ENCODE peak calls at places on chromosomes 6 and 20, in five cellular contexts. One of them, this sample, is unnamed. For H3K27me3 and H3K4me1, the result is how much of the 10 kb centered on the place peaks cover.

GRCh38 chr6:130760006-130760405 is 67.2 kb upstream of the SMLR1 start:
- DNase-seq in esophagus muscularis mucosa: no peak
- DNase-seq in GM23248: peak
- DNase-seq in stomach: no peak
- DNase-seq in upper lobe of right lung: no peak
- DNase-seq in this sample: no peak

GRCh38 chr6:137820952-137821351 is 46.1 kb upstream of the TNFAIP3 start:
- DNase-seq in esophagus muscularis mucosa: no peak
- DNase-seq in GM23248: peak
- DNase-seq in stomach: no peak
- DNase-seq in upper lobe of right lung: no peak
- DNase-seq in this sample: no peak

GRCh38 chr20:31560900-31561598 is 44.0 kb upstream of the ID1 start:
- DNase-seq in esophagus muscularis mucosa: no peak
- DNase-seq in GM23248: peak
- DNase-seq in stomach: peak
- DNase-seq in upper lobe of right lung: no peak
- DNase-seq in this sample: no peak

GRCh38 chr20:32898721-32899120 is 40.0 kb downstream of the EFCAB8 start:
- DNase-seq in esophagus muscularis mucosa: no peak
- DNase-seq in GM23248: peak
- DNase-seq in stomach: no peak
- DNase-seq in upper lobe of right lung: no peak
- DNase-seq in this sample: no peak

GRCh38 chr20:31565699-31566331 is 39.3 kb upstream of the ID1 start:
- DNase-seq in esophagus muscularis mucosa: no peak
- DNase-seq in GM23248: no peak
- DNase-seq in stomach: no peak
- DNase-seq in upper lobe of right lung: no peak
- DNase-seq in this sample: no peak

GRCh38 chr6:72894091-72894490 is 272.2 kb downstream of the KCNQ5 start:
- DNase-seq in esophagus muscularis mucosa: no peak
- DNase-seq in GM23248: no peak
- DNase-seq in stomach: no peak
- DNase-seq in upper lobe of right lung: no peak
- DNase-seq in this sample: no peak

GRCh38 chr6:19803331-19804330 is 33.5 kb upstream of the ID4 start:
- DNase-seq in esophagus muscularis mucosa: no peak
- DNase-seq in GM23248: peak
- DNase-seq in stomach: no peak
- DNase-seq in upper lobe of right lung: no peak
- DNase-seq in this sample: no peak

GRCh38 chr6:28161410-28162079 is 19.9 kb downstream of the ZKSCAN8 start:
- DNase-seq in esophagus muscularis mucosa: peak
- DNase-seq in GM23248: peak
- DNase-seq in stomach: peak
- DNase-seq in upper lobe of right lung: peak
- DNase-seq in this sample: no peak

GRCh38 chr6:78259935-78260334 is 607.1 kb downstream of the MEI4 start:
- DNase-seq in esophagus muscularis mucosa: no peak
- DNase-seq in GM23248: no peak
- DNase-seq in stomach: no peak
- DNase-seq in upper lobe of right lung: no peak
- DNase-seq in this sample: no peak

GRCh38 chr20:10447028-10447427 is 11.9 kb downstream of the SLX4IP start:
- DNase-seq in esophagus muscularis mucosa: no peak
- DNase-seq in GM23248: peak
- DNase-seq in stomach: peak
- DNase-seq in upper lobe of right lung: no peak
- DNase-seq in this sample: no peak

GRCh38 chr20:33071198-33071597 is 8.2 kb upstream of the BPIFB4 start:
- DNase-seq in esophagus muscularis mucosa: no peak
- DNase-seq in GM23248: no peak
- DNase-seq in stomach: no peak
- DNase-seq in upper lobe of right lung: no peak
- DNase-seq in this sample: no peak

GRCh38 chr6:168774381-168774780 is 333.4 kb downstream of the SMOC2 start:
- DNase-seq in esophagus muscularis mucosa: no peak
- DNase-seq in GM23248: peak
- DNase-seq in stomach: no peak
- DNase-seq in upper lobe of right lung: no peak
- DNase-seq in this sample: no peak

GRCh38 chr6:15331629-15332241 is 85.9 kb downstream of the JARID2 start:
- DNase-seq in esophagus muscularis mucosa: no peak
- DNase-seq in GM23248: no peak
- DNase-seq in stomach: no peak
- DNase-seq in upper lobe of right lung: no peak
- DNase-seq in this sample: no peak

GRCh38 chr20:32798046-32798985 is 21.4 kb upstream of the MAPRE1 start:
- DNase-seq in esophagus muscularis mucosa: no peak
- DNase-seq in GM23248: no peak
- DNase-seq in stomach: no peak
- DNase-seq in upper lobe of right lung: no peak
- DNase-seq in this sample: no peak

GRCh38 chr6:96816182-96816888 is 20.9 kb downstream of the GPR63 start:
- DNase-seq in esophagus muscularis mucosa: no peak
- DNase-seq in GM23248: no peak
- DNase-seq in stomach: no peak
- DNase-seq in upper lobe of right lung: no peak
- DNase-seq in this sample: no peak

GRCh38 chr6:151493495-151494234 is at the start of gene CCDC170:
- DNase-seq in esophagus muscularis mucosa: no peak
- DNase-seq in GM23248: peak
- DNase-seq in stomach: peak
- DNase-seq in upper lobe of right lung: peak
- DNase-seq in this sample: no peak

GRCh38 chr6:76422814-76423213 is 350.4 kb upstream of the IMPG1 start:
- DNase-seq in esophagus muscularis mucosa: no peak
- DNase-seq in GM23248: no peak
- DNase-seq in stomach: no peak
- DNase-seq in upper lobe of right lung: no peak
- DNase-seq in this sample: no peak

GRCh38 chr6:51213806-51214205 is 395.1 kb downstream of the TFAP2B start:
- DNase-seq in esophagus muscularis mucosa: no peak
- DNase-seq in GM23248: no peak
- DNase-seq in stomach: no peak
- DNase-seq in upper lobe of right lung: peak
- DNase-seq in this sample: no peak

GRCh38 chr6:142326539-142326938 is 24.7 kb downstream of the ADGRG6 start:
- DNase-seq in esophagus muscularis mucosa: no peak
- DNase-seq in GM23248: no peak
- DNase-seq in stomach: no peak
- DNase-seq in upper lobe of right lung: no peak
- DNase-seq in this sample: no peak

GRCh38 chr6:117555262-117555849 is 47.0 kb downstream of the GOPC start:
- DNase-seq in esophagus muscularis mucosa: no peak
- DNase-seq in GM23248: peak
- DNase-seq in stomach: no peak
- DNase-seq in upper lobe of right lung: no peak
- DNase-seq in this sample: no peak

GRCh38 chr6:102387351-102388033 is 994.0 kb downstream of the GRIK2 start:
- DNase-seq in esophagus muscularis mucosa: no peak
- DNase-seq in GM23248: no peak
- DNase-seq in stomach: no peak
- DNase-seq in upper lobe of right lung: no peak
- DNase-seq in this sample: no peak

GRCh38 chr6:11374036-11375010 is 141.9 kb upstream of the NEDD9 start:
- DNase-seq in esophagus muscularis mucosa: no peak
- DNase-seq in GM23248: no peak
- DNase-seq in stomach: no peak
- DNase-seq in upper lobe of right lung: no peak
- DNase-seq in this sample: no peak

GRCh38 chr20:24403410-24403809 is 66.0 kb upstream of the SYNDIG1 start:
- DNase-seq in esophagus muscularis mucosa: peak
- DNase-seq in GM23248: no peak
- DNase-seq in stomach: no peak
- DNase-seq in upper lobe of right lung: no peak
- DNase-seq in this sample: no peak

GRCh38 chr6:167654389-167654788 is 172.3 kb upstream of the AFDN start:
- DNase-seq in esophagus muscularis mucosa: no peak
- DNase-seq in GM23248: no peak
- DNase-seq in stomach: no peak
- DNase-seq in upper lobe of right lung: no peak
- DNase-seq in this sample: no peak

GRCh38 chr20:3316131-3316530 is 77.1 kb upstream of the SLC4A11 start:
- DNase-seq in esophagus muscularis mucosa: no peak
- DNase-seq in GM23248: no peak
- DNase-seq in stomach: no peak
- DNase-seq in upper lobe of right lung: no peak
- DNase-seq in this sample: no peak

GRCh38 chr20:8860011-8860495 is 208.8 kb upstream of the PLCB4 start:
- DNase-seq in esophagus muscularis mucosa: no peak
- DNase-seq in GM23248: peak
- DNase-seq in stomach: no peak
- DNase-seq in upper lobe of right lung: no peak
- DNase-seq in this sample: no peak

GRCh38 chr6:21263531-21264287 is 329.8 kb upstream of the SOX4 start:
- DNase-seq in esophagus muscularis mucosa: peak
- DNase-seq in GM23248: no peak
- DNase-seq in stomach: no peak
- DNase-seq in upper lobe of right lung: no peak
- DNase-seq in this sample: no peak

GRCh38 chr20:57002066-57002570 is 264.3 kb downstream of the BMP7 start:
- DNase-seq in esophagus muscularis mucosa: no peak
- DNase-seq in GM23248: no peak
- DNase-seq in stomach: no peak
- DNase-seq in upper lobe of right lung: no peak
- DNase-seq in this sample: no peak

GRCh38 chr6:134363323-134364039 is 45.6 kb upstream of the SGK1 start:
- DNase-seq in esophagus muscularis mucosa: no peak
- DNase-seq in GM23248: peak
- DNase-seq in stomach: no peak
- DNase-seq in upper lobe of right lung: no peak
- DNase-seq in this sample: no peak

GRCh38 chr6:37314803-37315515 is 38.8 kb upstream of the RNF8 start:
- DNase-seq in esophagus muscularis mucosa: no peak
- DNase-seq in GM23248: peak
- DNase-seq in stomach: peak
- DNase-seq in upper lobe of right lung: no peak
- DNase-seq in this sample: no peak

GRCh38 chr6:116648161-116648560 is 20.4 kb downstream of the ZUP1 start:
- DNase-seq in esophagus muscularis mucosa: no peak
- DNase-seq in GM23248: no peak
- DNase-seq in stomach: no peak
- DNase-seq in upper lobe of right lung: no peak
- DNase-seq in this sample: no peak

GRCh38 chr20:53827996-53828672 is 234.5 kb upstream of the ZNF217 start:
- DNase-seq in esophagus muscularis mucosa: no peak
- DNase-seq in GM23248: peak
- DNase-seq in stomach: no peak
- DNase-seq in upper lobe of right lung: no peak
- DNase-seq in this sample: no peak

GRCh38 chr20:51028616-51029263 is 5.8 kb upstream of the KCNG1 start:
- DNase-seq in esophagus muscularis mucosa: no peak
- DNase-seq in GM23248: no peak
- DNase-seq in stomach: no peak
- DNase-seq in upper lobe of right lung: no peak
- DNase-seq in this sample: no peak

GRCh38 chr20:51024761-51025160 is 1.9 kb upstream of the KCNG1 start:
- DNase-seq in esophagus muscularis mucosa: no peak
- DNase-seq in GM23248: no peak
- DNase-seq in stomach: no peak
- DNase-seq in upper lobe of right lung: no peak
- DNase-seq in this sample: no peak

GRCh38 chr20:51029556-51029955 is 6.6 kb upstream of the KCNG1 start:
- DNase-seq in esophagus muscularis mucosa: no peak
- DNase-seq in GM23248: no peak
- DNase-seq in stomach: no peak
- DNase-seq in upper lobe of right lung: no peak
- DNase-seq in this sample: no peak

GRCh38 chr20:51026317-51026716 is 3.4 kb upstream of the KCNG1 start:
- DNase-seq in esophagus muscularis mucosa: no peak
- DNase-seq in GM23248: no peak
- DNase-seq in stomach: no peak
- DNase-seq in upper lobe of right lung: no peak
- DNase-seq in this sample: no peak

GRCh38 chr20:51027396-51027795 is 4.5 kb upstream of the KCNG1 start:
- DNase-seq in esophagus muscularis mucosa: no peak
- DNase-seq in GM23248: no peak
- DNase-seq in stomach: no peak
- DNase-seq in upper lobe of right lung: no peak
- DNase-seq in this sample: no peak
- H3K27me3 ChIP-seq in esophagus muscularis mucosa: half or more
- H3K27me3 ChIP-seq in GM23248: under half
- H3K27me3 ChIP-seq in stomach: half or more
- H3K27me3 ChIP-seq in upper lobe of right lung: half or more
- H3K27me3 ChIP-seq in this sample: under half

GRCh38 chr20:62553838-62554161 is 78.0 kb upstream of the GATA5 start:
- DNase-seq in esophagus muscularis mucosa: no peak
- DNase-seq in GM23248: no peak
- DNase-seq in stomach: no peak
- DNase-seq in upper lobe of right lung: no peak
- DNase-seq in this sample: no peak
- H3K4me1 ChIP-seq in esophagus muscularis mucosa: half or more
- H3K4me1 ChIP-seq in GM23248: under half
- H3K4me1 ChIP-seq in stomach: under half
- H3K4me1 ChIP-seq in upper lobe of right lung: under half
- H3K4me1 ChIP-seq in this sample: under half

DNA sequence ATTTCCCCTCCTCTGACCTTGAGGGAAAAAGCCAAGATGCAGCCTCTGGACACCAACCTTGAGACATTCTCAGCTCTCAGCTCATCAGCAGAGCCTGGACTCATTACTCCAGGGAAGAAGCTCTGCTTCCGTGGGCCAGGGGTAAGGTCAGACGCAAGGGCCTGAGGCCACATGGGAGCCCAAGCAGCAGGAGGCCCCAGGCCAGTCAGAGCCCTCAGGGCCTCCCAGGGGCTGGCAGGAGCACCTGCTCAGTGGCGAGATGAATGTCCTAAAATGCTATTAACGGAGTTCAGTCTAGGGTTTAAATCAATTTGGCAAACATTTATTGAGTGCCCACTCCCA is 208.6 kb downstream of the ERMARD start:
- DNase-seq in esophagus muscularis mucosa: no peak
- DNase-seq in GM23248: no peak
- DNase-seq in stomach: no peak
- DNase-seq in upper lobe of right lung: no peak
- DNase-seq in this sample: no peak
- H3K4me3 ChIP-seq in esophagus muscularis mucosa: no peak
- H3K4me3 ChIP-seq in GM23248: no peak
- H3K4me3 ChIP-seq in stomach: no peak
- H3K4me3 ChIP-seq in upper lobe of right lung: no peak
- H3K4me3 ChIP-seq in this sample: no peak

DNA sequence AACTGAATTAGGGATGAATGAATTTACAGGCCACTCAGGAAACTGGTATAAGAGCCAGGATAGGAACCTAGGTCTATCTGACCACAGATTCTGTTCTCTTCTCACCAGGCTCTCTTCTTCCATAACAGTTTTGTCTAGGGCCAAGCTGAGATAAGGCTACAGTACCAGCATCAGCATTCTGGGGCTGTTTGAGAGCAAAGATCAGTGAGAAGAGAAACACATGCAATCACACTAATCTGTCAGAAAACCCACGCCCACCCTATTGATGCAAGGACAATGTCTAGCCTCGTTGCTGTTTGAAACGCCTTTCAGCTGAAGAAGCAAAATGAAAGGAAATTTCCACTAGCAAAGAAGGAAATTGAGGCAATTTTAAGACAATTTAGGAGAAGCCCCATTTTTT is 137.7 kb downstream of the LCA5 start:
- DNase-seq in esophagus muscularis mucosa: no peak
- DNase-seq in GM23248: no peak
- DNase-seq in stomach: no peak
- DNase-seq in upper lobe of right lung: no peak
- DNase-seq in this sample: no peak
- H3K27me3 ChIP-seq in esophagus muscularis mucosa: under half
- H3K27me3 ChIP-seq in GM23248: under half
- H3K27me3 ChIP-seq in stomach: under half
- H3K27me3 ChIP-seq in upper lobe of right lung: under half
- H3K27me3 ChIP-seq in this sample: under half

This sample was measured in vagina.